ENCODE peak calls at places on chromosomes 3 and 15, in ten cellular contexts. Z is psoas muscle, S is iPS-NIHi11, O is activated T-cell treated with anti-CD3 and anti-CD28 coated beads for 4 hours, X is A549, C is GM13977, N is T-helper 1 cell, D is LoVo, M is astrocyte of the spinal cord, P is stromal cell of bone marrow. W is an unnamed sample.

GRCh38 chr15:39016706-39017105 is 452.1 kb upstream of the RASGRP1 start:
- DNase-seq in Z (no peak), S (no peak), O (no peak), X (no peak), C (no peak), N (no peak), D (peak; percentile 18), M (peak; percentile 44), P (no peak), W (no peak)

GRCh38 chr3:153628591-153628990 is 466.6 kb downstream of the RAP2B start:
- DNase-seq in Z (no peak), S (no peak), O (no peak), X (no peak), C (no peak), N (no peak), D (no peak), M (no peak), P (no peak), W (no peak)

GRCh38 chr3:15051531-15051930 is 13.6 kb downstream of the MRPS25 start:
- DNase-seq in Z (no peak), S (peak; percentile 86), O (peak; percentile 26), X (peak; percentile 60), C (peak; percentile 64), N (no peak), D (no peak), M (peak; percentile 35), P (no peak), W (peak; percentile 16)

GRCh38 chr15:62958944-62959343 is 83.6 kb upstream of the TPM1 start:
- DNase-seq in Z (no peak), S (no peak), O (no peak), X (no peak), C (no peak), N (no peak), D (no peak), M (no peak), P (no peak), W (no peak)

GRCh38 chr3:1195922-1196321 is 103.1 kb downstream of the CNTN6 start:
- DNase-seq in Z (no peak), S (no peak), O (no peak), X (no peak), C (no peak), N (no peak), D (no peak), M (peak; percentile 74), P (peak; percentile 76), W (no peak)

GRCh38 chr15:77870195-77871065 is 207.1 kb downstream of the TBC1D2B start:
- DNase-seq in Z (peak; percentile 65), S (peak; percentile 83), O (peak; percentile 5), X (peak; percentile 78), C (peak; percentile 78), N (no peak), D (peak; percentile 74), M (peak; percentile 52), P (no peak), W (no peak)

GRCh38 chr3:144162042-144162441 is 190.4 kb downstream of the DIPK2A start:
- DNase-seq in Z (no peak), S (no peak), O (no peak), X (peak; percentile 67), C (no peak), N (no peak), D (peak; percentile 19), M (peak; percentile 51), P (peak; percentile 23), W (no peak)

GRCh38 chr3:64501298-64501906 is 186.4 kb downstream of the ADAMTS9 start:
- DNase-seq in Z (no peak), S (no peak), O (no peak), X (peak; percentile 51), C (no peak), N (no peak), D (no peak), M (peak; percentile 45), P (no peak), W (no peak)

GRCh38 chr15:38691951-38692788 is 127.6 kb upstream of the RASGRP1 start:
- DNase-seq in Z (no peak), S (no peak), O (no peak), X (no peak), C (no peak), N (no peak), D (no peak), M (no peak), P (no peak), W (no peak)

GRCh38 chr3:50237133-50237651 is 1.2 kb downstream of the GNAI2 start:
- DNase-seq in Z (no peak), S (no peak), O (no peak), X (no peak), C (peak; percentile 45), N (no peak), D (no peak), M (no peak), P (no peak), W (no peak)

GRCh38 chr3:197454014-197454413 is 101.8 kb downstream of the BDH1 start:
- DNase-seq in Z (no peak), S (no peak), O (no peak), X (peak; percentile 26), C (peak; percentile 54), N (no peak), D (no peak), M (no peak), P (no peak), W (no peak)

GRCh38 chr3:52468336-52468735 is 12.9 kb downstream of the NISCH start:
- DNase-seq in Z (no peak), S (no peak), O (no peak), X (no peak), C (no peak), N (no peak), D (no peak), M (no peak), P (peak; percentile 28), W (no peak)

GRCh38 chr15:29139072-29139471 is 130.6 kb downstream of the NSMCE3 start:
- DNase-seq in Z (no peak), S (no peak), O (no peak), X (no peak), C (no peak), N (no peak), D (no peak), M (no peak), P (no peak), W (no peak)

GRCh38 chr3:45986303-45986982 is 9.2 kb downstream of the FYCO1 start:
- DNase-seq in Z (no peak), S (no peak), O (no peak), X (peak; percentile 83), C (no peak), N (no peak), D (peak; percentile 64), M (peak; percentile 68), P (peak; percentile 66), W (no peak)

GRCh38 chr3:178847170-178847569 is 224.4 kb downstream of the ZMAT3 start:
- DNase-seq in Z (no peak), S (no peak), O (no peak), X (no peak), C (no peak), N (no peak), D (no peak), M (peak; percentile 69), P (peak; percentile 87), W (no peak)

GRCh38 chr3:184737641-184738518 is 26.0 kb upstream of the MAGEF1 start:
- DNase-seq in Z (no peak), S (no peak), O (no peak), X (no peak), C (no peak), N (no peak), D (no peak), M (peak; percentile 20), P (peak; percentile 80), W (no peak)

GRCh38 chr3:100266531-100266930 is 5.7 kb downstream of the TBC1D23 start:
- DNase-seq in Z (no peak), S (no peak), O (no peak), X (no peak), C (no peak), N (no peak), D (no peak), M (no peak), P (no peak), W (no peak)

GRCh38 chr3:112260563-112260962 is 33.5 kb downstream of the SLC9C1 start:
- DNase-seq in Z (no peak), S (no peak), O (no peak), X (no peak), C (no peak), N (no peak), D (no peak), M (no peak), P (no peak), W (no peak)

GRCh38 chr3:184551614-184552256 is 9.8 kb upstream of the EPHB3 start:
- DNase-seq in Z (no peak), S (no peak), O (no peak), X (no peak), C (no peak), N (no peak), D (no peak), M (no peak), P (no peak), W (no peak)

GRCh38 chr15:68592548-68592947 is 13.8 kb downstream of the CORO2B start:
- DNase-seq in Z (no peak), S (no peak), O (no peak), X (no peak), C (no peak), N (no peak), D (no peak), M (no peak), P (no peak), W (no peak)

GRCh38 chr3:49346797-49347251 is 7.0 kb upstream of the USP4 start:
- DNase-seq in Z (no peak), S (no peak), O (no peak), X (no peak), C (no peak), N (no peak), D (peak; percentile 34), M (peak; percentile 51), P (peak; percentile 60), W (no peak)

GRCh38 chr3:102078864-102079808 is 229.8 kb downstream of the NFKBIZ start:
- DNase-seq in Z (no peak), S (peak; percentile 33), O (no peak), X (no peak), C (no peak), N (no peak), D (no peak), M (no peak), P (no peak), W (no peak)

GRCh38 chr15:91515188-91515754 is 338.2 kb upstream of the SLCO3A1 start:
- DNase-seq in Z (peak; percentile 66), S (no peak), O (no peak), X (peak; percentile 67), C (no peak), N (no peak), D (no peak), M (peak; percentile 88), P (peak; percentile 92), W (no peak)

GRCh38 chr3:112035241-112035640 is 705 bp downstream of the TMPRSS7 start:
- DNase-seq in Z (no peak), S (no peak), O (no peak), X (no peak), C (no peak), N (no peak), D (no peak), M (no peak), P (no peak), W (no peak)

GRCh38 chr15:99416191-99417188 is 149.3 kb upstream of the MEF2A start:
- DNase-seq in Z (no peak), S (peak; percentile 5), O (no peak), X (no peak), C (no peak), N (no peak), D (no peak), M (no peak), P (no peak), W (no peak)

GRCh38 chr15:60070838-60071493 is 66.9 kb downstream of the FOXB1 start:
- DNase-seq in Z (no peak), S (no peak), O (no peak), X (peak; percentile 19), C (no peak), N (no peak), D (peak; percentile 28), M (peak; percentile 91), P (peak; percentile 77), W (no peak)

GRCh38 chr15:78063966-78064365 is 13.5 kb downstream of the TBC1D2B start:
- DNase-seq in Z (no peak), S (no peak), O (no peak), X (no peak), C (no peak), N (no peak), D (no peak), M (no peak), P (no peak), W (no peak)

GRCh38 chr3:135895106-135895733 is 70.3 kb upstream of the PPP2R3A start:
- DNase-seq in Z (peak; percentile 62), S (peak; percentile 63), O (no peak), X (peak; percentile 71), C (peak; percentile 26), N (no peak), D (peak; percentile 71), M (peak; percentile 84), P (peak; percentile 62), W (no peak)